ENCODE peak calls at places on chromosomes 16 and 17, in six cellular contexts. K is left colon; M is NCI-H774; J is KG1; S is stimulated activated CD4-positive, alpha-beta T cell treated with anti-CD3 and anti-CD28 coated beads, Interleukin-4, amount 100 ng/mL, for 48 hours; F is M059J. E is an unnamed sample.

GRCh38 chr17:12365805-12366204 is 299.9 kb upstream of the MYOCD start:
- DNase-seq in K (no peak), M (no peak), J (no peak), S (no peak), F (peak; percentile 11), E (no peak)

GRCh38 chr17:50908860-50909764 is 43.0 kb upstream of the TOB1 start:
- DNase-seq in K (peak; percentile 41), M (peak; percentile 79), J (no peak), S (no peak), F (no peak), E (peak; percentile 91)

GRCh38 chr17:7445011-7445927 is at the start of gene CHRNB1:
- DNase-seq in K (peak; percentile 87), M (peak; percentile 35), J (no peak), S (no peak), F (peak; percentile 61), E (no peak)

GRCh38 chr16:84959784-84960417 is 51.4 kb downstream of the ZDHHC7 start:
- DNase-seq in K (no peak), M (no peak), J (no peak), S (no peak), F (no peak), E (no peak)

GRCh38 chr17:50208611-50209061 is 7.2 kb upstream of the COL1A1 start:
- DNase-seq in K (no peak), M (no peak), J (no peak), S (no peak), F (no peak), E (no peak)

GRCh38 chr17:75516619-75517276 is 420 bp downstream of the TSEN54 start:
- DNase-seq in K (peak; percentile 58), M (no peak), J (peak; percentile 65), S (no peak), F (peak; percentile 37), E (no peak)

GRCh38 chr17:16488572-16488997 is 3.4 kb downstream of the LRRC75A start:
- DNase-seq in K (peak; percentile 65), M (no peak), J (no peak), S (no peak), F (no peak), E (no peak)

GRCh38 chr16:84550096-84550495 is 45.6 kb upstream of the MEAK7 start:
- DNase-seq in K (no peak), M (no peak), J (no peak), S (no peak), F (no peak), E (no peak)

GRCh38 chr16:61677776-61678175 is 358.5 kb downstream of the CDH8 start:
- DNase-seq in K (no peak), M (no peak), J (no peak), S (no peak), F (no peak), E (no peak)